ENCODE peak calls at places on chromosomes 3 and 15, in five cellular contexts. C, B, R, H and L are unnamed samples.

GRCh38 chr3:173622156-173622555 is 224.6 kb downstream of the NLGN1 start:
- DNase-seq in R (no peak), H (no peak), C (no peak), B (no peak), L (no peak)

GRCh38 chr15:63041982-63042878 is at the start of gene TPM1:
- DNase-seq in C (peak), R (peak), H (peak), B (peak), L (peak)

GRCh38 chr3:123089611-123090301 is 22.9 kb downstream of the PDIA5 start:
- DNase-seq in R (no peak), B (no peak), H (no peak), C (peak), L (no peak)

GRCh38 chr3:27677554-27677953 is 44.6 kb downstream of the EOMES start:
- DNase-seq in H (peak), R (peak), C (no peak), B (peak), L (peak)

GRCh38 chr15:65211157-65211982 is at the start of gene CILP:
- DNase-seq in H (peak), R (peak), C (no peak), B (no peak), L (peak)

GRCh38 chr3:147354621-147355020 is 51.7 kb downstream of the ZIC4 start:
- DNase-seq in B (no peak), R (peak), H (no peak), C (no peak), L (no peak)

GRCh38 chr3:22606938-22607337 is 596.2 kb upstream of the UBE2E2 start:
- DNase-seq in C (no peak), B (peak), R (no peak), H (no peak), L (peak)

GRCh38 chr3:184428561-184429175 is 48.8 kb downstream of the CHRD start:
- DNase-seq in B (no peak), R (no peak), H (no peak), C (no peak), L (no peak)

GRCh38 chr3:14991818-14992612 is 44.6 kb downstream of the NR2C2 start:
- DNase-seq in R (no peak), B (no peak), C (no peak), H (no peak), L (no peak)

GRCh38 chr15:36601952-36602351 is 22.5 kb downstream of the CDIN1 start:
- DNase-seq in H (no peak), B (no peak), C (no peak), R (no peak), L (no peak)

GRCh38 chr15:100901702-100902435 is 17.3 kb upstream of the LRRK1 start:
- DNase-seq in R (no peak), B (no peak), C (no peak), H (no peak), L (no peak)

GRCh38 chr3:143084856-143085731 is 34.5 kb upstream of the CHST2 start:
- DNase-seq in C (no peak), H (no peak), R (peak), B (peak), L (peak)

GRCh38 chr3:2655229-2655701 is 454.9 kb downstream of the IL5RA start:
- DNase-seq in C (no peak), H (no peak), R (peak), B (no peak), L (no peak)

GRCh38 chr3:89851974-89852621 is 744.7 kb downstream of the EPHA3 start:
- DNase-seq in B (peak), C (peak), H (no peak), R (peak), L (peak)

GRCh38 chr3:71456155-71456554 is 127.4 kb downstream of the FOXP1 start:
- DNase-seq in H (no peak), C (no peak), B (no peak), R (peak), L (no peak)

GRCh38 chr3:66904816-66905543 is 93.1 kb upstream of the KBTBD8 start:
- DNase-seq in B (no peak), R (peak), H (no peak), C (no peak), L (no peak)

GRCh38 chr3:52774066-52774713 is 3.2 kb upstream of the ITIH1 start:
- DNase-seq in C (no peak), H (no peak), R (no peak), B (no peak), L (no peak)

GRCh38 chr3:128343287-128344045 is 123.2 kb downstream of the DNAJB8 start:
- DNase-seq in C (peak), H (no peak), B (peak), R (peak), L (peak)

GRCh38 chr3:126939347-126939735 is 43.6 kb upstream of the PLXNA1 start:
- DNase-seq in H (no peak), B (no peak), R (no peak), C (no peak), L (no peak)

GRCh38 chr15:97961067-97961954 is 808 bp downstream of the ARRDC4 start:
- DNase-seq in H (peak), B (peak), C (peak), R (no peak), L (peak)

GRCh38 chr3:12681586-12682371 is 17.9 kb upstream of the RAF1 start:
- DNase-seq in R (peak), H (no peak), C (no peak), B (peak), L (peak)

GRCh38 chr15:33964665-33965040 is 3.6 kb upstream of the CHRM5 start:
- DNase-seq in H (no peak), B (no peak), R (peak), C (no peak), L (no peak)

GRCh38 chr15:99476413-99477222 is 89.2 kb upstream of the MEF2A start:
- DNase-seq in R (peak), C (peak), H (peak), B (peak), L (peak)

GRCh38 chr15:90887037-90887481 is 2.8 kb downstream of the FES start:
- DNase-seq in R (no peak), B (no peak), H (no peak), C (no peak), L (no peak)

GRCh38 chr15:90883971-90884718 is at the start of gene FES:
- DNase-seq in C (peak), B (no peak), R (peak), H (no peak), L (no peak)

GRCh38 chr15:90884719-90885431 is 571 bp downstream of the FES start:
- DNase-seq in H (no peak), R (no peak), C (no peak), B (no peak), L (no peak)

GRCh38 chr15:90885432-90886290 is 1.4 kb downstream of the FES start:
- DNase-seq in B (peak), C (peak), H (peak), R (peak), L (peak)

GRCh38 chr15:90886291-90886614 is 1.9 kb downstream of the FES start:
- DNase-seq in C (no peak), R (no peak), B (no peak), H (no peak), L (no peak)
- TF ChIP-seq CTCF in C (no peak), R (no peak), B (no peak), H (no peak), L (no peak)

DNA sequence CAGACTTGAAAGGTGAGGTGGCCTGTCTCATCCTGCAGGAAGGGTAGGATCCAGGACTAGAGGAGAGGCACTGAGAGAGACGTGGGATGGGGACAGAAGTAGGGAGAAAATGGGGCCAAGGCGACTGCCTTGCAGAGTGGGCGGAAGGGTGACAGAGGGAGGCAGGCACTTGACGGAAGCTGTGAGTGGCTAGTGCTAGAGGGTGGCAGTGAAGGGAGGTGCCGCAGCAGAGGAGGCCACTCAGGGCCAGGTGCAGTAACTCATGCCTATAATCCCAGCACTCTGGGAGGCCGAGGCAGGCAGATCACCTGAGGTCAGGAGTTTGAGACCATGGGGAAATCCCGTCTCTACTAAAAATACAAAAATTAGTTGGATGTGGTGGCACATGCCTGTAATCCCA is 7.3 kb downstream of the CCDC33 start:
- DNase-seq in R (no peak), H (no peak), B (no peak), C (no peak), L (no peak)
- TF ChIP-seq CTCF in R (no peak), H (no peak), B (no peak), C (no peak), L (no peak)

GRCh38 chr3:11045536-11045935 is 53.0 kb downstream of the SLC6A1 start:
- DNase-seq in H (no peak), B (no peak), C (no peak), R (no peak), L (no peak)
- TF ChIP-seq CTCF in H (no peak), B (no peak), C (no peak), R (no peak), L (no peak)

GRCh38 chr3:152511904-152512303 is 243.2 kb downstream of the MBNL1 start:
- DNase-seq in B (no peak), C (no peak), R (no peak), H (no peak), L (no peak)

GRCh38 chr3:152513301-152513960 is 244.7 kb downstream of the MBNL1 start:
- DNase-seq in H (no peak), C (no peak), B (no peak), R (no peak), L (no peak)

GRCh38 chr3:152505926-152506325 is 237.2 kb downstream of the MBNL1 start:
- DNase-seq in H (no peak), C (no peak), B (no peak), R (no peak), L (no peak)

DNA sequence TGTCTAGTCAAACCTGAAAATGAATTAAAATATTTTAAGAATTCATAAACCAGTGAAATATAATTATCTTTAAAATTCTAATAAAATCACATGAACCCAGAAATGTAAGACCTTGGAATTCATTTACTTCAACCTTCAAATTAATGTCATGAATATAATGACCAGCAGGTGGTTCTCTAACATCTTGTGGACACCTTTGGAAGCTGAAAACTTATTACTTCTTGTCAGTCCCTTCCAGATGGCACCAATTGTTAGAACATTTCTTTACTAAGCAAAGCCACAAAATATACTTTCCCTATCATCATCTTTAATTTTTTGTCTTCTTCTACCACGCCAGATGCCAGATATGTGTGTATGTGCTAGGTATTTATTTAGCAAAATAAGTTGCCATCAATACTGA is 240.0 kb downstream of the MBNL1 start:
- DNase-seq in C (no peak), B (peak), R (peak), H (no peak), L (peak)
- TF ChIP-seq CTCF in C (no peak), B (peak), R (peak), H (no peak), L (peak)

DNA sequence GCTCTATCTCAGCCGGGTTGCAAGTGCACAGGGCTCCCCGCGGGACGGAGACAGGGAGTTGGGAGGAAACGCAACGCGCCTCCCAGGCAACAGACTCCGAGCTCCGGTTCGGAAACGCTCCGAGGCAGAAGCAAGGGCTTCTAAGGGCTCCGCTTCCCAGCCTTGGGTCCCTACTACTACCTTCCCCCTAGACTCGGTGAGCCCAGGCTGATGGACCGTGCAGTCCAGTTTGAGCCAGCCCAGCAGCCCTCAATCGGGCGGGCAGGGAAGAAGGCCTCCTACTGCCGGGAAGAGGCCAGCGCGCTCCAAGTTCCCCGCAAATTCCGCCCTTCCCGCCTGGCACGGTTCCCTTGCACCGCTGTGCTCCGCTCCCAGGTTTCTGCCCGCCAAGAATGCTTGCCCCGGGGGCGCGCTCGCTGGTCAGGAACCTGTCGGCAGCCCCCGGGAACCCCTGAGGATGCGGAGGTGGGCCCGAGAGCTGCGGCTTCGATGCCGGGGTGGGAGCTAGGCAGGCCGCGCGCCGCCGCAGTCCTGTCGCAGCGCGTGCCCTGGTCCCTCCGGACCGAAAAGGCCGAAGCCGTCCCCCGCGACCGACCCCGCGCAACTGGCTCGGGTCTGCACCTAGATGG is 728 bp downstream of the TRANK1 start:
- DNase-seq in H (peak), B (peak), R (peak), C (peak), L (no peak)
- TF ChIP-seq CTCF in H (no peak), B (peak), R (no peak), C (no peak), L (no peak)

GRCh38 chr3:13927295-13927694 is 47.4 kb upstream of the WNT7A start:
- DNase-seq in R (peak), H (no peak), C (no peak), B (peak), L (peak)
- TF ChIP-seq CTCF in R (peak), H (no peak), C (no peak), B (peak), L (peak)

GRCh38 chr3:57152150-57152549 is 13.0 kb downstream of the IL17RD start:
- DNase-seq in H (no peak), R (no peak), C (no peak), B (no peak), L (no peak)
- TF ChIP-seq CTCF in H (no peak), R (peak), C (no peak), B (no peak), L (no peak)

GRCh38 chr3:196989721-196990262 is 21.2 kb upstream of the PIGZ start:
- DNase-seq in R (no peak), B (peak), H (no peak), C (no peak), L (no peak)

GRCh38 chr3:196985954-196986885 is 17.6 kb upstream of the PIGZ start:
- DNase-seq in B (no peak), C (no peak), H (no peak), R (no peak), L (no peak)

GRCh38 chr3:196990654-196991053 is 22.0 kb upstream of the PIGZ start:
- DNase-seq in H (no peak), B (no peak), R (no peak), C (no peak), L (no peak)

GRCh38 chr3:196987022-196987421 is 18.4 kb upstream of the PIGZ start:
- DNase-seq in C (no peak), H (no peak), R (no peak), B (no peak), L (no peak)

GRCh38 chr3:196988241-196989029 is 19.8 kb upstream of the PIGZ start:
- DNase-seq in C (no peak), R (peak), B (no peak), H (no peak), L (no peak)
- TF ChIP-seq CTCF in C (no peak), R (peak), B (peak), H (no peak), L (no peak)